ENCODE peak calls at places on chromosomes 6 and 20, in four cellular contexts. M, D, W and G are unnamed samples.

GRCh38 chr6:99613705-99614429 is 7.2 kb downstream of the PRDM13 start:
- DNase-seq in M (peak), D (peak), W (no peak), G (peak)

GRCh38 chr6:145749632-145750031 is 14.3 kb upstream of the EPM2A start:
- DNase-seq in M (no peak), D (peak), W (no peak), G (peak)

GRCh38 chr20:38545771-38546170 is 35.2 kb upstream of the ADIG start:
- DNase-seq in M (no peak), D (no peak), W (no peak), G (no peak)

GRCh38 chr6:84137051-84137375 is 90.4 kb downstream of the CEP162 start:
- DNase-seq in M (no peak), D (peak), W (no peak), G (no peak)

GRCh38 chr6:119517428-119517827 is 167.9 kb upstream of the MAN1A1 start:
- DNase-seq in M (no peak), D (no peak), W (no peak), G (peak)

GRCh38 chr20:59082981-59083380 is 40.4 kb upstream of the PRELID3B start:
- DNase-seq in M (no peak), D (no peak), W (no peak), G (no peak)

GRCh38 chr6:11386726-11387125 is 150.8 kb upstream of the TMEM170B start:
- DNase-seq in M (no peak), D (no peak), W (no peak), G (no peak)

GRCh38 chr20:1617055-1617454 is 2.8 kb downstream of the SIRPB1 start:
- DNase-seq in M (no peak), D (no peak), W (no peak), G (peak)

GRCh38 chr6:17504005-17504404 is 96.1 kb upstream of the FAM8A1 start:
- DNase-seq in M (no peak), D (no peak), W (no peak), G (no peak)

GRCh38 chr6:169832247-169832948 is 81.0 kb downstream of the ERMARD start:
- DNase-seq in M (no peak), D (no peak), W (no peak), G (no peak)

GRCh38 chr20:63220696-63221399 is 4.9 kb upstream of the YTHDF1 start:
- DNase-seq in M (no peak), D (no peak), W (no peak), G (no peak)

GRCh38 chr20:47574616-47575401 is 73.1 kb downstream of the NCOA3 start:
- DNase-seq in M (no peak), D (no peak), W (no peak), G (peak)

GRCh38 chr20:32181606-32182005 is 25.9 kb downstream of the PLAGL2 start:
- DNase-seq in M (no peak), D (no peak), W (no peak), G (no peak)

GRCh38 chr6:13488015-13488895 is 855 bp upstream of the GFOD1 start:
- DNase-seq in M (peak), D (peak), W (peak), G (peak)

GRCh38 chr6:107692351-107692750 is 131.8 kb downstream of the SCML4 start:
- DNase-seq in M (no peak), D (peak), W (no peak), G (no peak)

GRCh38 chr6:168941036-168941435 is 312.6 kb downstream of the THBS2 start:
- DNase-seq in M (no peak), D (no peak), W (no peak), G (no peak)

GRCh38 chr20:8854566-8854965 is 214.3 kb upstream of the PLCB4 start:
- DNase-seq in M (no peak), D (peak), W (no peak), G (no peak)

GRCh38 chr20:63940472-63941266 is 15.5 kb downstream of the UCKL1 start:
- DNase-seq in M (no peak), D (no peak), W (no peak), G (no peak)

GRCh38 chr6:104623052-104623690 is 236.5 kb downstream of the HACE1 start:
- DNase-seq in M (peak), D (peak), W (no peak), G (peak)

GRCh38 chr6:108566406-108566805 is 5.7 kb downstream of the FOXO3 start:
- DNase-seq in M (no peak), D (no peak), W (no peak), G (no peak)

GRCh38 chr6:4074478-4075235 is 4.3 kb downstream of the FAM217A start:
- DNase-seq in M (no peak), D (no peak), W (no peak), G (no peak)

GRCh38 chr20:19492937-19493336 is 265.1 kb upstream of the RIN2 start:
- DNase-seq in M (peak), D (no peak), W (no peak), G (no peak)

GRCh38 chr20:37042986-37043972 is 52.5 kb downstream of the RBL1 start:
- DNase-seq in M (no peak), D (no peak), W (peak), G (no peak)

GRCh38 chr6:36807750-36808149 is 31.5 kb downstream of the CPNE5 start:
- DNase-seq in M (no peak), D (no peak), W (no peak), G (no peak)

GRCh38 chr20:56809668-56810067 is 180.6 kb downstream of the TFAP2C start:
- DNase-seq in M (no peak), D (no peak), W (no peak), G (no peak)

DNA sequence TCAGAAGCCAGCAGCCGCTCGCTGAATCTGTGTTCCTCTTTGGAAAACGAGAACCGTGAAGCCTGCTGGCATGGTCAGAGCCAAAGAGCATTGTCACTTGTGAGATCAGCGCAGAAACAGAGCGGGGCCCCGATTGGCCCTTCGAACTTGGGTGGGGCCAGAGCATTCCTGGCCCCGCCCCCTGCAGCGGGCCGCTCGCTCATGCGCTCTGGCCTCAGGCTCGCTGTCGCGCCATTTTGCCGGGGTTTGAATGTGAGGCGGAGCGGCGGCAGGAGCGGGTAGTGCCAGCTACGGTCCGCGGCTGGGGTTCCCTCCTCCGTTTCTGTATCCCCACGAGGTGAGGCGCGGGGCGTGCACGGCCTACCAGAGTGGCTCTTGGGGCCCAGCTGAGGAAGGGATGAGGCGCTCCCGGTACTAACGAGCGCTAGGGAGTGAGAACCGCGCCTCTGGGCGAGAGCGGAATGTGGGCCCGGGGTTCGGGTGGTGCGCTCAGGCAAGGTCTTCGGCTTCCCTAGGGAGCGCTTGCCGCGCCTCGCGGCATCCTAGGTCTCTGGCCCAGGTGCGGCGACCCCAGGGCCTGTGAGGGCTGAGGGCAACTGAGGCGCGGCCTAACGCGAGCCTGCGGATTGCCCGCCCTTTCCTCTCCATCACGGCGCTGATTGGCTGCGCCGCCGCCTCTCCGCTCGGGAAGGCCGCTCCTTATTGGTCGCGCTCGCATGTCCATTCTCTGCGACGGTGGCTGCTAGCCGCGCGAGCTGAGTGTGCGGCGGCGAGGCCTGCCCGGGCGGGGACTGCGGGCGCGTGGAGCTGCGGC is at the start of gene CSE1L:
- DNase-seq in M (peak), D (peak), W (peak), G (peak)
- TF ChIP-seq CTCF in M (no peak), D (no peak), W (no peak), G (no peak)

GRCh38 chr6:138372711-138373463 is 4.8 kb upstream of the SMIM28 start:
- DNase-seq in M (no peak), D (no peak), W (no peak), G (peak)
- TF ChIP-seq CTCF in M (no peak), D (no peak), W (peak), G (no peak)

GRCh38 chr6:29941476-29941875 is 856 bp upstream of the HLA-A start:
- DNase-seq in M (no peak), D (peak), W (no peak), G (peak)
- TF ChIP-seq CTCF in M (no peak), D (no peak), W (no peak), G (no peak)

DNA sequence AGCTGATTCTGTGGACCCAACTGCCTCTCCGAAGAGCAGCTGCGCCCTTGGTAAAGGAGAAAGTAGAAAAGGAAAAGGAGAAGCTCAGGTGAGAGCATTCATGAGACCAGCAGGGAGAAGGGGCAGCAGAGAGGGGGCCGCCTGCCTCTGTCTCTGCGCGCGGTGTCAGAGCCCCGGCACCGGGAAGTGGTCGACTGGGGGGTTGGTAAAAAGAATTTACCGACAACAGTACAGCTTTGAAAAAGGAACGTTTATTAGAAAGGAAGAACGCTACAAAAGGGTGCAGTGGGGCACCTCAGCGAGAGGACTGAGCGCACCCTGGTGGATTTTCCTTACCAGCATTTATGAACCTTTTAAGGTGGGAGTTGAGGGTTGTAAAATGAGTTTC is 61.9 kb downstream of the GPR6 start:
- DNase-seq in M (no peak), D (peak), W (peak), G (peak)
- TF ChIP-seq CTCF in M (no peak), D (peak), W (peak), G (peak)

GRCh38 chr6:143501851-143502250 is 9.7 kb downstream of the FUCA2 start:
- DNase-seq in M (no peak), D (no peak), W (no peak), G (no peak)
- TF ChIP-seq CTCF in M (no peak), D (peak), W (no peak), G (no peak)

DNA sequence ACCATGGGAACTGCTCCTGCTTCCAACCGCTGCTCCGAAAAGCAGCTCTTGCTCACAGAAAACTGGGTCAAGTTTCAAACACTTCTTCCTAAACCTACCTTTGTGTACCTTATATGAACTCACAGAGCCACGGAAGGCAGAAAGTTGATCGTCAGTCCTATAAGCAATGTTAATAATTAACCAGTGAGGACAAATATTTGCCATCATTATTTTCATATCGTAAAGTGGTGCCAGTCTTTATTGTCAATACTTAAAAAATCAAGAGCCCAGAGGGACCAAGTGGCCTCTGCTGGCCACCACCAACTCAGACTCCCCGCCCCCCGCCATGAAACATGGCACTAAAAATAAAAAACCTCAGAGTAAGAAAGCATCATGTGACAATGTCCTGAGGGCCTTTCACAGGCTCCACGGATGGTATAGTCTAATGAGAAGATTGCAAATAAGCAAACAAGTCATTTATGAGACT is 9.1 kb upstream of the PBOV1 start:
- DNase-seq in M (no peak), D (no peak), W (no peak), G (no peak)
- TF ChIP-seq CTCF in M (no peak), D (no peak), W (no peak), G (no peak)

GRCh38 chr6:26223677-26224546 is 136.7 kb downstream of the HFE start:
- DNase-seq in M (peak), D (peak), W (peak), G (peak)

GRCh38 chr6:26225848-26226590 is 138.8 kb downstream of the HFE start:
- DNase-seq in M (no peak), D (no peak), W (no peak), G (no peak)

GRCh38 chr6:26223213-26223612 is 136.0 kb downstream of the HFE start:
- DNase-seq in M (no peak), D (peak), W (no peak), G (peak)

GRCh38 chr6:26224547-26224912 is 137.3 kb downstream of the HFE start:
- DNase-seq in M (no peak), D (peak), W (no peak), G (no peak)

DNA sequence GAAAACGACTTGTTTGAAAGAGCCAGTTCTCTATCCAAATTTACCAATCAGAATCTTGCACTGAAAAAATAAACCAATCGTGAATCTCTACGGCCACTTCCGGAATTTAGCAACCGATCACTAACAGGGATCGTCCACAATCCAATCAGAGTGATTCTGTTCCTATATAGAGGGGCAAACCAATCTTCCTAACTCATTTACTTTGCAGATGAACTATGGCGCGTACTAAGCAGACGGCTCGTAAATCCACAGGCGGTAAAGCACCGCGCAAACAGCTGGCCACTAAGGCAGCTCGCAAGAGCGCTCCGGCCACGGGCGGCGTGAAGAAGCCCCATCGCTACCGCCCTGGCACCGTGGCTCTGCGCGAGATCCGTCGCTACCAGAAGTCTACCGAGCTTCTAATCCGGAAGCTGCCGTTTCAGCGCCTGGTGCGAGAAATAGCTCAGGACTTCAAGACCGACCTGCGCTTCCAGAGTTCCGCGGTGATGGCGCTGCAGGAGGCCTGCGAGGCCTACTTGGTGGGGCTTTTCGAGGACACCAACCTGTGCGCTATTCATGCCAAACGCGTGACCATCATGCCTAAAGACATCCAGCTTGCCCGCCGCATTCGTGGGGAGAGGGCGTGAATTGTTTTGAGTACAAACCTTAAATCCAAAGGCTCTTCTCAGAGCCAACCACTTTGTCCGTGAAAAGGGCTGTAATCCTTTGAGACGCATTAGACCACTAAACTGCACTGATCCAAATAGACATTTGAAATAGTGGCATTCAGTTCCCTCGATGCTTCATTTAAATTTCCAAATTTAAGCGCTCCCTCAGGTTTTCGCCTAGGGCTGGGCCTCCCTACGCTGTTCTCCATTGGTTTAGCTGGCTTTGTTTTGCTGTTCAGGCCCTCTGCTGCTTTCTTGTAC is 138.0 kb downstream of the HFE start:
- DNase-seq in M (peak), D (peak), W (no peak), G (no peak)
- TF ChIP-seq CTCF in M (no peak), D (no peak), W (no peak), G (no peak)

GRCh38 chr6:144619983-144620382 is 334.8 kb downstream of the UTRN start:
- DNase-seq in M (no peak), D (peak), W (no peak), G (no peak)
- TF ChIP-seq CTCF in M (no peak), D (no peak), W (no peak), G (no peak)

DNA sequence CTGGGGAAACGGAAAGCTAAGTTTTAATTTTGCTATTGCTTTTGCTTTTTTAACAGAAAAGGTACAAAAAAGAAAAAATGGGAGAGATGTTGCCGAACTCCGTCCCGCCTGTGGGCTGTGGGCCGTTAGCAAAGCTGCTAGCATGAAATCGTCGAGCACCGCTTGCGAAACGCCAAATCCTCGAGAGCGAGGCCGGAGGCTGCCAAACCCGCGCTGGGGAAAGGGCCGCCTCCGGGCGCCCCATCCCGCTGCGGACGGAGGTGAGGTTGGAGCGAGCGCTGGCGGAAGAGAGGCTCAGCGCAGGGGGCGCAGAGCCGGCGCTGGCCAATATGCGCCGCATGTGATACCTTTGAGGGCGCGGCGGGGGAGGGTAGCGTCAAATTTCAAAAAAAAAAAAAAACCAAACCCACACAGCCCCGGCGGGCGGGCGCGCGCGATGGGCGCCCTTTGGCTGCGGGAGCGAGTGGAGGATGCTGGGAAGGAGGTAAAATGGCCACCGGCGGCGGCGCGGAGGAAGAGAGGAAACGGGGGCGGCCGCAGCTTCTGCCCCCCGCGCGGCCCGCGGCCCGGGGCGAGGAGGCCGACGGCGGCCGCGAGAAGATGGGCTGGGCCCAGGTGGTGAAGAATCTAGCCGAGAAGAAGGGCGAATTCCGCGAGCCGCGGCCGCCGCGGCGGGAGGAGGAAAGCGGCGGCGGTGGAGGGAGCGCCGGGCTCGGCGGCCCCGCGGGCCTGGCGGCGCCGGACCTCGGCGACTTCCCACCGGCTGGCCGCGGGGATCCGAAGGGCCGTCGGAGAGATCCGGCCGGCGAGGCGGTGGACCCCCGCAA is at the start of gene ZCCHC3:
- DNase-seq in M (peak), D (peak), W (peak), G (peak)
- TF ChIP-seq CTCF in M (peak), D (peak), W (no peak), G (no peak)